ENCODE peak calls at places on chromosomes 11 and 22, in six cellular contexts. One of them, this sample, is unnamed.

GRCh38 chr11:18766015-18766414 is 25.6 kb downstream of the PTPN5 start:
- DNase-seq in AG09309: no peak
- DNase-seq in dorsolateral prefrontal cortex: no peak
- DNase-seq in SK-N-SH: no peak
- DNase-seq in HCT116: no peak
- DNase-seq in fibroblast of lung: no peak
- DNase-seq in this sample: no peak

GRCh38 chr22:35913925-35914324 is 114.7 kb downstream of the RBFOX2 start:
- DNase-seq in SK-N-SH: no peak
- DNase-seq in fibroblast of lung: no peak
- DNase-seq in AG09309: no peak
- DNase-seq in HCT116: no peak
- DNase-seq in dorsolateral prefrontal cortex: no peak
- DNase-seq in this sample: no peak

GRCh38 chr11:121930004-121930965 is 185.7 kb downstream of the BLID start:
- DNase-seq in AG09309: no peak
- DNase-seq in dorsolateral prefrontal cortex: no peak
- DNase-seq in fibroblast of lung: peak; percentile 56
- DNase-seq in HCT116: no peak
- DNase-seq in SK-N-SH: no peak
- DNase-seq in this sample: no peak

GRCh38 chr11:46905806-46906205 is 12.5 kb downstream of the LRP4 start:
- DNase-seq in fibroblast of lung: no peak
- DNase-seq in HCT116: no peak
- DNase-seq in SK-N-SH: no peak
- DNase-seq in dorsolateral prefrontal cortex: no peak
- DNase-seq in AG09309: no peak
- DNase-seq in this sample: no peak

GRCh38 chr22:43821606-43822425 is 9.7 kb upstream of the EFCAB6 start:
- DNase-seq in dorsolateral prefrontal cortex: no peak
- DNase-seq in fibroblast of lung: no peak
- DNase-seq in SK-N-SH: no peak
- DNase-seq in AG09309: no peak
- DNase-seq in HCT116: no peak
- DNase-seq in this sample: no peak

GRCh38 chr11:64120951-64121569 is 44.9 kb downstream of the MACROD1 start:
- DNase-seq in HCT116: no peak
- DNase-seq in dorsolateral prefrontal cortex: no peak
- DNase-seq in AG09309: no peak
- DNase-seq in fibroblast of lung: peak; percentile 39
- DNase-seq in SK-N-SH: no peak
- DNase-seq in this sample: peak; percentile 4

GRCh38 chr11:10797561-10797960 is 11.2 kb downstream of the EIF4G2 start:
- DNase-seq in SK-N-SH: no peak
- DNase-seq in dorsolateral prefrontal cortex: no peak
- DNase-seq in fibroblast of lung: no peak
- DNase-seq in HCT116: no peak
- DNase-seq in AG09309: no peak
- DNase-seq in this sample: no peak

GRCh38 chr11:134260503-134260902 is 7.1 kb downstream of the ACAD8 start:
- DNase-seq in AG09309: no peak
- DNase-seq in fibroblast of lung: no peak
- DNase-seq in dorsolateral prefrontal cortex: no peak
- DNase-seq in SK-N-SH: no peak
- DNase-seq in HCT116: no peak
- DNase-seq in this sample: no peak

GRCh38 chr11:73140213-73141030 is 1.7 kb downstream of the FCHSD2 start:
- DNase-seq in dorsolateral prefrontal cortex: peak; percentile 42
- DNase-seq in AG09309: no peak
- DNase-seq in HCT116: no peak
- DNase-seq in SK-N-SH: peak; percentile 56
- DNase-seq in fibroblast of lung: peak; percentile 49
- DNase-seq in this sample: no peak

GRCh38 chr11:70867661-70868060 is 384.7 kb downstream of the SHANK2 start:
- DNase-seq in fibroblast of lung: no peak
- DNase-seq in dorsolateral prefrontal cortex: no peak
- DNase-seq in AG09309: no peak
- DNase-seq in HCT116: no peak
- DNase-seq in SK-N-SH: no peak
- DNase-seq in this sample: no peak

GRCh38 chr22:40491990-40492631 is 121.7 kb downstream of the SGSM3 start:
- DNase-seq in dorsolateral prefrontal cortex: peak; percentile 19
- DNase-seq in AG09309: no peak
- DNase-seq in HCT116: no peak
- DNase-seq in fibroblast of lung: peak; percentile 45
- DNase-seq in SK-N-SH: no peak
- DNase-seq in this sample: no peak

GRCh38 chr11:101862410-101863233 is 52.2 kb upstream of the CEP126 start:
- DNase-seq in SK-N-SH: peak; percentile 15
- DNase-seq in HCT116: peak; percentile 67
- DNase-seq in AG09309: peak; percentile 77
- DNase-seq in dorsolateral prefrontal cortex: no peak
- DNase-seq in fibroblast of lung: peak; percentile 75
- DNase-seq in this sample: peak; percentile 75

GRCh38 chr22:44869196-44869595 is 116.8 kb downstream of the ARHGAP8 start:
- DNase-seq in HCT116: no peak
- DNase-seq in dorsolateral prefrontal cortex: no peak
- DNase-seq in AG09309: no peak
- DNase-seq in SK-N-SH: peak; percentile 11
- DNase-seq in fibroblast of lung: peak; percentile 17
- DNase-seq in this sample: no peak

GRCh38 chr11:91795139-91795887 is 429.3 kb upstream of the FAT3 start:
- DNase-seq in SK-N-SH: no peak
- DNase-seq in dorsolateral prefrontal cortex: no peak
- DNase-seq in AG09309: no peak
- DNase-seq in HCT116: no peak
- DNase-seq in fibroblast of lung: peak; percentile 68
- DNase-seq in this sample: no peak

GRCh38 chr11:85844439-85845051 is 10.6 kb upstream of the CCDC83 start:
- DNase-seq in dorsolateral prefrontal cortex: no peak
- DNase-seq in AG09309: no peak
- DNase-seq in SK-N-SH: no peak
- DNase-seq in HCT116: peak; percentile 77
- DNase-seq in fibroblast of lung: peak; percentile 80
- DNase-seq in this sample: no peak

GRCh38 chr22:39080052-39080762 is 3.1 kb downstream of the APOBEC3G start:
- DNase-seq in dorsolateral prefrontal cortex: no peak
- DNase-seq in HCT116: no peak
- DNase-seq in SK-N-SH: no peak
- DNase-seq in fibroblast of lung: no peak
- DNase-seq in AG09309: no peak
- DNase-seq in this sample: no peak

GRCh38 chr22:46806789-46807188 is 44.3 kb downstream of the TBC1D22A start:
- DNase-seq in AG09309: no peak
- DNase-seq in HCT116: no peak
- DNase-seq in SK-N-SH: no peak
- DNase-seq in dorsolateral prefrontal cortex: no peak
- DNase-seq in fibroblast of lung: no peak
- DNase-seq in this sample: no peak

GRCh38 chr22:31289335-31289734 is 3.0 kb downstream of the PIK3IP1 start:
- DNase-seq in fibroblast of lung: no peak
- DNase-seq in HCT116: no peak
- DNase-seq in dorsolateral prefrontal cortex: no peak
- DNase-seq in AG09309: no peak
- DNase-seq in SK-N-SH: no peak
- DNase-seq in this sample: no peak
- H3K4me3 ChIP-seq in fibroblast of lung: no peak overlapping the region
- H3K4me3 ChIP-seq in HCT116: no peak overlapping the region
- H3K4me3 ChIP-seq in dorsolateral prefrontal cortex: peak overlapping the region; percentile 96
- H3K4me3 ChIP-seq in AG09309: no peak overlapping the region
- H3K4me3 ChIP-seq in SK-N-SH: no peak overlapping the region
- H3K4me3 ChIP-seq in this sample: no peak overlapping the region

DNA sequence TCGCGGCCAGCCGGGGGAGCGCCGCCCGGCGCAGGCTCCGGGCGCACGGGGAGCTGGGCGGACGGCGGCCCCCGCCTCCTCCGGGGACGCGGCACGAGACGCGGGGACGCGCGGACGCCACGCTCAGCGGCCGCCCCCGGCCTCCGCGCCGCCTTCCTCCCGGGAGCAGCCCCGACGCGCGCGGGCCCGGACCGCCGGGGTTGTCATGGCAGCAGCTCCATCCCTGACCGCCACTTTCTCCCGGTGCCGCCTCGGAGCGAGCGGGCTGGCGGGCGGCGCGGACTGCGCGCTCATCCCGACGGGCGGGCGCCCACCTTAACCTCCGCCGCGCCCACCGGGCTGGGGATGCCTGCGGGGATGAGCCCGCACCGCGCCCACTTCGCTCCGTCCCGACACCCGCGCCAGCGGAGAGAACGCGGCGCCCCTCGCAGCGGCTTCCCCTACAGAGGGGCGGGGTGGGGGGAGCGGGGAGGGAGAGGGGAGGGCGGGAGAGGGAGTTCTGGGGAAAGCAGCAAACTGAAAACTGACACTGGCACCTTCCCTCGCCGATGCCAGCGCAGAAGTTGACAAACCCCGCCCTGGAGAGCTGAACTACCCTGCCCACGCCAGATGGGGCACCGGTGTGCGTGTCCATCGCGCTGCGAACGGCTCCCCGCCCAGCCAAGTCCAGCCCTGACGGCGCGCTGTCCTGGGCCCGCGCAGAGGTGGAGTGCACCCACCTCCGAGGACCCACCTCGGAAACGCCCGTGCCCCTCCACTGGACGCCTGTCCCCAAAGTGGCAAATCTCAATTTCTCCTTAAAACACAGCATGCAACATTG is 588.4 kb downstream of the OPCML start:
- DNase-seq in SK-N-SH: peak; percentile 70
- DNase-seq in dorsolateral prefrontal cortex: peak; percentile 71
- DNase-seq in fibroblast of lung: peak; percentile 11
- DNase-seq in HCT116: no peak
- DNase-seq in AG09309: no peak
- DNase-seq in this sample: no peak
- TF ChIP-seq CTCF in SK-N-SH: no peak
- TF ChIP-seq CTCF in dorsolateral prefrontal cortex: no peak
- TF ChIP-seq CTCF in fibroblast of lung: no peak
- TF ChIP-seq CTCF in HCT116: no peak
- TF ChIP-seq CTCF in AG09309: no peak
- TF ChIP-seq CTCF in this sample: peak; percentile 36

DNA sequence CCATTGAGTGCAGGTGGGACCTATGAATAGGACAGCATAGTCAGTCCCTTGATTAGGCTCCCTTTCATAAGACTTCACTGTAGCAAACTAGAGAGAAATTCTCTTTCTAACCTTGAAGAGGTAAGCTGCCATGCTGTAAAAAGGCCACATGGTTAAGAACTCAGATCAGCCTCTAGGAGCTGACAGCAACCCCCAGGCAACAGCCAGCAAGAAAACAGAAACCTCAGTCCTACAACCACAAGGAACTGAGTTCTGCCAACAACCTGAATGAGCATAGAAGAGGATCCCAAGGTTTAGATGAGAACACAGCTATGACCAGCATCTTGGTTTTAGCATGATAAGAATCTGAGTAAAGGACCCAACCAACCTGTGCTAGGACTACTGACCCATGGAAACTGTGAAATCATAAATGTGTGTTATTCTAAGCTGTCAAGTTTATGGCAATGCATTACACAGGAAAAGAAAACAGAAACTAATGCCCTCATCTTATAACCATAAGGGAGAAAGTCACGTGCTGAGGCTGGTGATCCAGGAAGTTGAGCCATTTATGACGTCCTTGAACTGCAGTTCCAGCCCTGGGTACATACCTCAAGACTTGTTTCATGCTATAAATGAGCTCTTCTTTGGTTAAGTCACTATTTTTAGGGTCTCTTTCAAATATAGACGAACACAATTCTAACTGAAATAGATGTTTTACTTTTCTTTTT is 43.3 kb downstream of the RAB38 start:
- DNase-seq in SK-N-SH: no peak
- DNase-seq in dorsolateral prefrontal cortex: no peak
- DNase-seq in HCT116: no peak
- DNase-seq in AG09309: no peak
- DNase-seq in fibroblast of lung: no peak
- DNase-seq in this sample: no peak
- H3K4me3 ChIP-seq in SK-N-SH: no peak overlapping the region
- H3K4me3 ChIP-seq in dorsolateral prefrontal cortex: no peak overlapping the region
- H3K4me3 ChIP-seq in HCT116: no peak overlapping the region
- H3K4me3 ChIP-seq in AG09309: no peak overlapping the region
- H3K4me3 ChIP-seq in fibroblast of lung: no peak overlapping the region
- H3K4me3 ChIP-seq in this sample: no peak overlapping the region

GRCh38 chr11:61609970-61610347 is 29.1 kb upstream of the SYT7 start:
- DNase-seq in AG09309: no peak
- DNase-seq in HCT116: no peak
- DNase-seq in dorsolateral prefrontal cortex: no peak
- DNase-seq in SK-N-SH: peak; percentile 51
- DNase-seq in fibroblast of lung: no peak
- DNase-seq in this sample: no peak
- TF ChIP-seq CTCF in AG09309: no peak
- TF ChIP-seq CTCF in HCT116: peak; percentile 51
- TF ChIP-seq CTCF in dorsolateral prefrontal cortex: no peak
- TF ChIP-seq CTCF in SK-N-SH: peak; percentile 11
- TF ChIP-seq CTCF in fibroblast of lung: peak; percentile 42
- TF ChIP-seq CTCF in this sample: no peak

GRCh38 chr11:3834349-3835099 is 6.2 kb downstream of the RHOG start:
- DNase-seq in fibroblast of lung: no peak
- DNase-seq in dorsolateral prefrontal cortex: no peak
- DNase-seq in SK-N-SH: no peak
- DNase-seq in HCT116: no peak
- DNase-seq in AG09309: no peak
- DNase-seq in this sample: no peak

GRCh38 chr11:3836903-3837302 is 3.9 kb downstream of the RHOG start:
- DNase-seq in HCT116: no peak
- DNase-seq in SK-N-SH: no peak
- DNase-seq in AG09309: no peak
- DNase-seq in fibroblast of lung: no peak
- DNase-seq in dorsolateral prefrontal cortex: no peak
- DNase-seq in this sample: no peak

GRCh38 chr11:3833461-3833860 is 7.3 kb downstream of the RHOG start:
- DNase-seq in SK-N-SH: no peak
- DNase-seq in fibroblast of lung: no peak
- DNase-seq in AG09309: no peak
- DNase-seq in dorsolateral prefrontal cortex: no peak
- DNase-seq in HCT116: no peak
- DNase-seq in this sample: no peak

GRCh38 chr11:3835752-3836151 is 5.0 kb downstream of the RHOG start:
- DNase-seq in dorsolateral prefrontal cortex: no peak
- DNase-seq in SK-N-SH: no peak
- DNase-seq in AG09309: no peak
- DNase-seq in HCT116: no peak
- DNase-seq in fibroblast of lung: no peak
- DNase-seq in this sample: no peak

GRCh38 chr11:3835100-3835485 is 5.7 kb downstream of the RHOG start:
- DNase-seq in HCT116: no peak
- DNase-seq in SK-N-SH: no peak
- DNase-seq in dorsolateral prefrontal cortex: no peak
- DNase-seq in AG09309: no peak
- DNase-seq in fibroblast of lung: no peak
- DNase-seq in this sample: no peak
- H3K4me3 ChIP-seq in HCT116: no peak overlapping the region
- H3K4me3 ChIP-seq in SK-N-SH: no peak overlapping the region
- H3K4me3 ChIP-seq in dorsolateral prefrontal cortex: peak overlapping the region; percentile 7
- H3K4me3 ChIP-seq in AG09309: no peak overlapping the region
- H3K4me3 ChIP-seq in fibroblast of lung: no peak overlapping the region
- H3K4me3 ChIP-seq in this sample: no peak overlapping the region

DNA sequence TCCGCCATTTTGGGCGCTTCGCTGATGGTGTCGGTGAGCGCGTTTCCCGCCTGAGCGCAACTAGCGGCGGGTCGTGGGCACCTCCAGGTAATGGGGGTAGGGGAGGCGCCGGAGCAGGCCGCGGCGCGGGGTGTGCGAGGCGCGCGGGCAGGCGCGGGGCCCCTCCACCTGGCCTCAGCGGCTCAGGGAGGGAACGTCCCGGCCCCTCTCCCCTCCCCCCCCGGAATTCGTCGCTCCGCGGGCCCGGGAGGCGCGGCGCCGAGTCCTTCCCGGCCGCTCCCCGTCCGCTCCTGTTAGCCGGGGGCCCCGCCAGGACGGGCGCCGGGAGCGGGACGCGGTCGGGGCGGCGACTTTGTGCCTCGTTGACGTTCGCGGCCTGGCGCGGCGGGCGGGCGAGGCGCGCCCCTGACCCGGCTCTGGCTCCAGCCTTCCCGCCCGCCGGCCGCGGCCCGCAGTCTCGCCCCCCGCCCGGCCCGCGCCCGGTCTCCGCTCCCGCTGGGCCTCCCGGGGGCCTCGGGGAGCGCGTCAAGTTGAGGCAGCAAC is at the start of gene PPP6R3:
- DNase-seq in SK-N-SH: no peak
- DNase-seq in AG09309: no peak
- DNase-seq in dorsolateral prefrontal cortex: no peak
- DNase-seq in fibroblast of lung: no peak
- DNase-seq in HCT116: no peak
- DNase-seq in this sample: no peak
- TF ChIP-seq CTCF in SK-N-SH: no peak
- TF ChIP-seq CTCF in AG09309: no peak
- TF ChIP-seq CTCF in dorsolateral prefrontal cortex: no peak
- TF ChIP-seq CTCF in fibroblast of lung: no peak
- TF ChIP-seq CTCF in HCT116: no peak
- TF ChIP-seq CTCF in this sample: no peak